ENCODE peak calls at places on chromosome 14, in five cellular contexts. Q, I, J, W and A are unnamed samples.

GRCh38 chr14:59248170-59248569 is 59.7 kb downstream of the DAAM1 start:
- DNase-seq in Q (no peak), I (no peak), J (no peak), W (no peak), A (no peak)

GRCh38 chr14:72801381-72801812 is 92.5 kb downstream of the DPF3 start:
- DNase-seq in Q (peak), I (peak), J (no peak), W (peak), A (no peak)

GRCh38 chr14:32007755-32008374 is 69.2 kb upstream of the ARHGAP5 start:
- DNase-seq in Q (no peak), I (no peak), J (no peak), W (no peak), A (no peak)

GRCh38 chr14:21248739-21249411 is 20.4 kb downstream of the HNRNPC start:
- DNase-seq in Q (no peak), I (no peak), J (no peak), W (no peak), A (no peak)

GRCh38 chr14:99685061-99685995 is 1.2 kb downstream of the CYP46A1 start:
- DNase-seq in Q (no peak), I (no peak), J (no peak), W (no peak), A (no peak)

GRCh38 chr14:93100570-93100969 is 15.2 kb downstream of the ITPK1 start:
- DNase-seq in Q (no peak), I (no peak), J (no peak), W (no peak), A (no peak)

GRCh38 chr14:51845811-51846210 is 14.6 kb upstream of the GNG2 start:
- DNase-seq in Q (no peak), I (no peak), J (no peak), W (no peak), A (no peak)

GRCh38 chr14:90658541-90658967 is 157.7 kb downstream of the TTC7B start:
- DNase-seq in Q (no peak), I (peak), J (no peak), W (no peak), A (peak)

GRCh38 chr14:43778607-43778955 is 728.5 kb downstream of the FSCB start:
- DNase-seq in Q (no peak), I (no peak), J (no peak), W (no peak), A (no peak)

GRCh38 chr14:93906341-93907329 is 20.5 kb upstream of the FAM181A start:
- DNase-seq in Q (peak), I (peak), J (peak), W (no peak), A (peak)

GRCh38 chr14:34222867-34223266 is 239.2 kb downstream of the SPTSSA start:
- DNase-seq in Q (no peak), I (no peak), J (no peak), W (no peak), A (no peak)

GRCh38 chr14:36161781-36162180 is 14.7 kb downstream of the PTCSC3 start:
- DNase-seq in Q (no peak), I (no peak), J (no peak), W (no peak), A (no peak)

GRCh38 chr14:62501021-62501750 is 544.1 kb downstream of the KCNH5 start:
- DNase-seq in Q (no peak), I (no peak), J (no peak), W (no peak), A (no peak)

GRCh38 chr14:73612339-73613045 is at the start of gene ACOT6:
- DNase-seq in Q (peak), I (peak), J (peak), W (peak), A (peak)

GRCh38 chr14:95507701-95508103 is 8.7 kb downstream of the SYNE3 start:
- DNase-seq in Q (no peak), I (peak), J (no peak), W (peak), A (no peak)

GRCh38 chr14:50800032-50800431 is 30.9 kb downstream of the NIN start:
- DNase-seq in Q (peak), I (no peak), J (no peak), W (no peak), A (no peak)

GRCh38 chr14:91744068-91744480 is 12.2 kb upstream of the CATSPERB start:
- DNase-seq in Q (peak), I (no peak), J (no peak), W (no peak), A (no peak)

GRCh38 chr14:100894416-100894815 is 9.1 kb downstream of the RTL1 start:
- DNase-seq in Q (no peak), I (no peak), J (no peak), W (no peak), A (no peak)

GRCh38 chr14:52730708-52731111 is 744 bp downstream of the STYX start:
- DNase-seq in Q (no peak), I (peak), J (no peak), W (no peak), A (no peak)

GRCh38 chr14:37985826-37986470 is 221.8 kb upstream of the SSTR1 start:
- DNase-seq in Q (peak), I (peak), J (peak), W (no peak), A (peak)

GRCh38 chr14:38197001-38197760 is 10.5 kb upstream of the SSTR1 start:
- DNase-seq in Q (no peak), I (no peak), J (no peak), W (no peak), A (no peak)

GRCh38 chr14:81772391-81772790 is 238.7 kb upstream of the SEL1L start:
- DNase-seq in Q (no peak), I (no peak), J (no peak), W (no peak), A (no peak)